ENCODE peak calls at places on chromosome 17, in nine cellular contexts. One of them, this sample, is unnamed.

GRCh38 chr17:77140878-77141767 is at the start of gene SEC14L1:
- DNase-seq in AG10803: peak; percentile 51
- DNase-seq in HCT116: no peak
- DNase-seq in fibroblast of pulmonary artery: peak; percentile 54
- DNase-seq in AG09309: no peak
- DNase-seq in tibial nerve: peak; percentile 27
- DNase-seq in HFF-Myc: no peak
- DNase-seq in cardiac fibroblast: peak; percentile 47
- DNase-seq in progenitor cell of endocrine pancreas: peak; percentile 28
- DNase-seq in this sample: no peak

GRCh38 chr17:6255331-6255730 is 179.6 kb downstream of the AIPL1 start:
- DNase-seq in AG10803: no peak
- DNase-seq in fibroblast of pulmonary artery: no peak
- DNase-seq in HFF-Myc: no peak
- DNase-seq in cardiac fibroblast: no peak
- DNase-seq in progenitor cell of endocrine pancreas: no peak
- DNase-seq in HCT116: no peak
- DNase-seq in tibial nerve: no peak
- DNase-seq in AG09309: no peak
- DNase-seq in this sample: no peak

GRCh38 chr17:39573447-39574298 is 34.0 kb downstream of the NEUROD2 start:
- DNase-seq in progenitor cell of endocrine pancreas: peak; percentile 33
- DNase-seq in AG10803: peak; percentile 63
- DNase-seq in HCT116: peak; percentile 27
- DNase-seq in cardiac fibroblast: peak; percentile 63
- DNase-seq in AG09309: no peak
- DNase-seq in HFF-Myc: no peak
- DNase-seq in fibroblast of pulmonary artery: peak; percentile 70
- DNase-seq in tibial nerve: peak; percentile 29
- DNase-seq in this sample: peak; percentile 60

GRCh38 chr17:59907467-59907866 is 14.5 kb downstream of the RPS6KB1 start:
- DNase-seq in tibial nerve: no peak
- DNase-seq in HCT116: no peak
- DNase-seq in cardiac fibroblast: no peak
- DNase-seq in progenitor cell of endocrine pancreas: no peak
- DNase-seq in HFF-Myc: no peak
- DNase-seq in AG10803: no peak
- DNase-seq in AG09309: no peak
- DNase-seq in fibroblast of pulmonary artery: no peak
- DNase-seq in this sample: no peak

GRCh38 chr17:16085066-16085699 is 85.6 kb downstream of the TTC19 start:
- DNase-seq in AG09309: peak; percentile 60
- DNase-seq in HFF-Myc: peak; percentile 56
- DNase-seq in cardiac fibroblast: peak; percentile 78
- DNase-seq in tibial nerve: no peak
- DNase-seq in HCT116: no peak
- DNase-seq in progenitor cell of endocrine pancreas: no peak
- DNase-seq in AG10803: peak; percentile 78
- DNase-seq in fibroblast of pulmonary artery: peak; percentile 85
- DNase-seq in this sample: no peak

GRCh38 chr17:50210249-50211225 is 9.1 kb upstream of the COL1A1 start:
- DNase-seq in AG09309: peak; percentile 91
- DNase-seq in tibial nerve: peak; percentile 15
- DNase-seq in fibroblast of pulmonary artery: peak; percentile 97
- DNase-seq in progenitor cell of endocrine pancreas: no peak
- DNase-seq in HCT116: no peak
- DNase-seq in AG10803: peak; percentile 98
- DNase-seq in cardiac fibroblast: peak; percentile 99
- DNase-seq in HFF-Myc: peak; percentile 93
- DNase-seq in this sample: no peak

GRCh38 chr17:64171041-64171440 is 41.1 kb upstream of the ERN1 start:
- DNase-seq in AG09309: no peak
- DNase-seq in fibroblast of pulmonary artery: peak; percentile 91
- DNase-seq in cardiac fibroblast: peak; percentile 96
- DNase-seq in tibial nerve: no peak
- DNase-seq in HFF-Myc: no peak
- DNase-seq in progenitor cell of endocrine pancreas: no peak
- DNase-seq in AG10803: no peak
- DNase-seq in HCT116: no peak
- DNase-seq in this sample: no peak

GRCh38 chr17:73784015-73784603 is 139.9 kb upstream of the SDK2 start:
- DNase-seq in cardiac fibroblast: no peak
- DNase-seq in AG09309: no peak
- DNase-seq in AG10803: no peak
- DNase-seq in HFF-Myc: no peak
- DNase-seq in progenitor cell of endocrine pancreas: no peak
- DNase-seq in tibial nerve: no peak
- DNase-seq in HCT116: no peak
- DNase-seq in fibroblast of pulmonary artery: no peak
- DNase-seq in this sample: no peak

GRCh38 chr17:78399693-78400144 is 21.3 kb downstream of the PGS1 start:
- DNase-seq in AG09309: no peak
- DNase-seq in progenitor cell of endocrine pancreas: no peak
- DNase-seq in HCT116: no peak
- DNase-seq in tibial nerve: no peak
- DNase-seq in HFF-Myc: no peak
- DNase-seq in AG10803: no peak
- DNase-seq in cardiac fibroblast: no peak
- DNase-seq in fibroblast of pulmonary artery: no peak
- DNase-seq in this sample: no peak

GRCh38 chr17:65707780-65708179 is 146.3 kb upstream of the AXIN2 start:
- DNase-seq in AG10803: no peak
- DNase-seq in AG09309: no peak
- DNase-seq in HCT116: no peak
- DNase-seq in progenitor cell of endocrine pancreas: no peak
- DNase-seq in cardiac fibroblast: no peak
- DNase-seq in tibial nerve: no peak
- DNase-seq in HFF-Myc: no peak
- DNase-seq in fibroblast of pulmonary artery: no peak
- DNase-seq in this sample: no peak

GRCh38 chr17:54626146-54626703 is 274.4 kb upstream of the TOM1L1 start:
- DNase-seq in AG10803: no peak
- DNase-seq in progenitor cell of endocrine pancreas: no peak
- DNase-seq in AG09309: no peak
- DNase-seq in HFF-Myc: no peak
- DNase-seq in fibroblast of pulmonary artery: no peak
- DNase-seq in tibial nerve: no peak
- DNase-seq in cardiac fibroblast: no peak
- DNase-seq in HCT116: no peak
- DNase-seq in this sample: no peak

GRCh38 chr17:29384901-29385300 is 5.3 kb upstream of the TAOK1 start:
- DNase-seq in tibial nerve: no peak
- DNase-seq in HFF-Myc: no peak
- DNase-seq in AG10803: no peak
- DNase-seq in progenitor cell of endocrine pancreas: no peak
- DNase-seq in fibroblast of pulmonary artery: no peak
- DNase-seq in cardiac fibroblast: peak; percentile 21
- DNase-seq in HCT116: no peak
- DNase-seq in AG09309: no peak
- DNase-seq in this sample: no peak

GRCh38 chr17:41793749-41794602 is 7.5 kb upstream of the JUP start:
- DNase-seq in HCT116: no peak
- DNase-seq in fibroblast of pulmonary artery: peak; percentile 48
- DNase-seq in HFF-Myc: no peak
- DNase-seq in AG10803: no peak
- DNase-seq in AG09309: no peak
- DNase-seq in progenitor cell of endocrine pancreas: no peak
- DNase-seq in cardiac fibroblast: no peak
- DNase-seq in tibial nerve: no peak
- DNase-seq in this sample: no peak
- TF ChIP-seq CTCF in HCT116: no peak
- TF ChIP-seq CTCF in fibroblast of pulmonary artery: no peak
- TF ChIP-seq CTCF in HFF-Myc: no peak
- TF ChIP-seq CTCF in AG10803: no peak
- TF ChIP-seq CTCF in AG09309: no peak
- TF ChIP-seq CTCF in progenitor cell of endocrine pancreas: no peak
- TF ChIP-seq CTCF in cardiac fibroblast: no peak
- TF ChIP-seq CTCF in tibial nerve: no peak
- TF ChIP-seq CTCF in this sample: no peak

DNA sequence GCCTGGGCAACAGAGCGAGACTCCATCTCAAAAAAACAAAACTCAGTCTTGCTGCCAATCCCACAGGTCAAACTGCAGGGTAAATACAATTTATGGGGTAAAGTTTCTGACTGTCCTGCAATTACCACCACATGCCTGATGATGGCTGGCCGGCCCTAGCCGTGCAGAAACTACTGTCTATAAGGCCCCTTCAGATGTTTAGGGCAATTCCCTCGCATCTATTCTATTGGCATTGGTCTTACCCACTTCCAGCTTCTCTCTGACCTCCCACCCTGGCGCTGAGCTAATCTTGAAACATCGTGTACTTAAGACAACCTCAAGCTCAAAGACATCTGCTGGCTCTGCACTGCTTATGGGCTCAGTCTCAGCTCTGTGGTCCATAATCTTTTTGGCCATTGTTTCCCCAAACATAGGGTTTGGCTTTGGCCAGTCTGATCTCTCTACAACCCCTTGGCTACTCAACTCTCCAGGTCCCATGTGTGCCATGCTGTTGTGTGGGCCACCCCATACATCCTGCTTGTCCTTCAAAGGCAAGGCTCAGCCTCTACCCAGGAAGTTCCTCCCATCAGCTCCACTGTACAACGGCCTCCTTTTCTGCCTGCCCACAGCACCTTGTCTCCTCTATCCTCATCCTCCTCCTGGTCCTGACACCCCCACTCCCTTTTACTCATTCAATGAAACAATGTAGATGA is 16.6 kb downstream of the MAP3K14 start:
- DNase-seq in progenitor cell of endocrine pancreas: no peak
- DNase-seq in AG09309: no peak
- DNase-seq in HFF-Myc: no peak
- DNase-seq in tibial nerve: no peak
- DNase-seq in fibroblast of pulmonary artery: no peak
- DNase-seq in AG10803: no peak
- DNase-seq in cardiac fibroblast: no peak
- DNase-seq in HCT116: no peak
- DNase-seq in this sample: no peak
- TF ChIP-seq CTCF in progenitor cell of endocrine pancreas: no peak
- TF ChIP-seq CTCF in AG09309: no peak
- TF ChIP-seq CTCF in HFF-Myc: no peak
- TF ChIP-seq CTCF in tibial nerve: no peak
- TF ChIP-seq CTCF in fibroblast of pulmonary artery: no peak
- TF ChIP-seq CTCF in AG10803: no peak
- TF ChIP-seq CTCF in cardiac fibroblast: no peak
- TF ChIP-seq CTCF in HCT116: no peak
- TF ChIP-seq CTCF in this sample: no peak

GRCh38 chr17:11624968-11625367 is 26.7 kb downstream of the DNAH9 start:
- DNase-seq in progenitor cell of endocrine pancreas: no peak
- DNase-seq in AG09309: no peak
- DNase-seq in fibroblast of pulmonary artery: no peak
- DNase-seq in AG10803: no peak
- DNase-seq in cardiac fibroblast: no peak
- DNase-seq in tibial nerve: no peak
- DNase-seq in HFF-Myc: no peak
- DNase-seq in HCT116: no peak
- DNase-seq in this sample: no peak

GRCh38 chr17:11625878-11626277 is 27.6 kb downstream of the DNAH9 start:
- DNase-seq in cardiac fibroblast: no peak
- DNase-seq in HFF-Myc: no peak
- DNase-seq in AG10803: no peak
- DNase-seq in progenitor cell of endocrine pancreas: no peak
- DNase-seq in tibial nerve: no peak
- DNase-seq in HCT116: no peak
- DNase-seq in fibroblast of pulmonary artery: no peak
- DNase-seq in AG09309: no peak
- DNase-seq in this sample: no peak

GRCh38 chr17:11618861-11619566 is 20.7 kb downstream of the DNAH9 start:
- DNase-seq in cardiac fibroblast: peak; percentile 6
- DNase-seq in HFF-Myc: peak; percentile 2
- DNase-seq in HCT116: no peak
- DNase-seq in tibial nerve: peak; percentile 57
- DNase-seq in fibroblast of pulmonary artery: no peak
- DNase-seq in AG09309: no peak
- DNase-seq in progenitor cell of endocrine pancreas: no peak
- DNase-seq in AG10803: no peak
- DNase-seq in this sample: no peak

GRCh38 chr17:11627301-11627700 is 29.0 kb downstream of the DNAH9 start:
- DNase-seq in AG09309: no peak
- DNase-seq in fibroblast of pulmonary artery: no peak
- DNase-seq in HFF-Myc: no peak
- DNase-seq in HCT116: no peak
- DNase-seq in tibial nerve: no peak
- DNase-seq in AG10803: no peak
- DNase-seq in cardiac fibroblast: no peak
- DNase-seq in progenitor cell of endocrine pancreas: no peak
- DNase-seq in this sample: no peak

GRCh38 chr17:11622468-11622867 is 24.2 kb downstream of the DNAH9 start:
- DNase-seq in tibial nerve: no peak
- DNase-seq in HCT116: no peak
- DNase-seq in AG09309: no peak
- DNase-seq in HFF-Myc: no peak
- DNase-seq in cardiac fibroblast: no peak
- DNase-seq in progenitor cell of endocrine pancreas: no peak
- DNase-seq in AG10803: no peak
- DNase-seq in fibroblast of pulmonary artery: no peak
- DNase-seq in this sample: no peak
- TF ChIP-seq CTCF in tibial nerve: no peak
- TF ChIP-seq CTCF in HCT116: no peak
- TF ChIP-seq CTCF in AG09309: no peak
- TF ChIP-seq CTCF in HFF-Myc: no peak
- TF ChIP-seq CTCF in cardiac fibroblast: no peak
- TF ChIP-seq CTCF in progenitor cell of endocrine pancreas: no peak
- TF ChIP-seq CTCF in AG10803: no peak
- TF ChIP-seq CTCF in fibroblast of pulmonary artery: no peak
- TF ChIP-seq CTCF in this sample: no peak

GRCh38 chr17:41965694-41966375 is 760 bp upstream of the CNP start:
- DNase-seq in tibial nerve: no peak
- DNase-seq in AG10803: peak; percentile 43
- DNase-seq in HFF-Myc: no peak
- DNase-seq in fibroblast of pulmonary artery: no peak
- DNase-seq in AG09309: no peak
- DNase-seq in HCT116: peak; percentile 82
- DNase-seq in progenitor cell of endocrine pancreas: peak; percentile 49
- DNase-seq in cardiac fibroblast: peak; percentile 44
- DNase-seq in this sample: no peak
- TF ChIP-seq CTCF in tibial nerve: no peak
- TF ChIP-seq CTCF in AG10803: no peak
- TF ChIP-seq CTCF in HFF-Myc: no peak
- TF ChIP-seq CTCF in fibroblast of pulmonary artery: no peak
- TF ChIP-seq CTCF in AG09309: no peak
- TF ChIP-seq CTCF in HCT116: no peak
- TF ChIP-seq CTCF in progenitor cell of endocrine pancreas: no peak
- TF ChIP-seq CTCF in cardiac fibroblast: no peak
- TF ChIP-seq CTCF in this sample: no peak

DNA sequence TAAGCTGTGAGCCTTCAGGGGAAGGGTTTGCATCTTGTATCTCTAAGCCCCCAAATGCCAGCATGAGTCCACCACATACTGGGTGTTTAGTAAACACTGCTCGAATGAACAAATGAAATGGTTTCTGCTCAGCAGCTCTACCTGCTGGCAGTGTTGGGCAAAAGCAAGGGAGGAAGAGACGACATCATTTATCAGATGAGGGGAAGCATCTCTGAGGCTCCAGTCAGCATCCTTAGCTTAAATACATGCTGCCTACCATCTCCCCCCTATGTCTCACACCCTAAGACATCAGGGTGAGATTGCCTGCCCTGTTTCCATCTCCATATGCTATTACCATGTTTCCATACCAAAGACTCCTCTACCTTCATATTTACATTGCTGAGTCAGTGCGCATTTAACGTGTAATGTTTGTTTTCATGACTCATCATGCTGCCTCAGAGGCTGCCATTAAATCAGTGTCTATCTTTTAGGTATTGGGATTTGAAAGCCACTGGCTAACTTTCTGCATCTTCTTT is 379.8 kb downstream of the UTP18 start:
- DNase-seq in AG10803: no peak
- DNase-seq in HFF-Myc: no peak
- DNase-seq in progenitor cell of endocrine pancreas: no peak
- DNase-seq in tibial nerve: no peak
- DNase-seq in cardiac fibroblast: peak; percentile 1
- DNase-seq in HCT116: peak; percentile 22
- DNase-seq in AG09309: no peak
- DNase-seq in fibroblast of pulmonary artery: no peak
- DNase-seq in this sample: no peak
- TF ChIP-seq CTCF in AG10803: no peak
- TF ChIP-seq CTCF in HFF-Myc: no peak
- TF ChIP-seq CTCF in progenitor cell of endocrine pancreas: peak; percentile 39
- TF ChIP-seq CTCF in tibial nerve: no peak
- TF ChIP-seq CTCF in cardiac fibroblast: no peak
- TF ChIP-seq CTCF in HCT116: peak; percentile 75
- TF ChIP-seq CTCF in AG09309: no peak
- TF ChIP-seq CTCF in fibroblast of pulmonary artery: no peak
- TF ChIP-seq CTCF in this sample: peak; percentile 56

This sample was measured in D721Med.